ENCODE peak calls at places on chromosome 17, in four cellular contexts. P, G, C and N are unnamed samples.
A peak's percentile ranks its signal among the peaks of the same experiment; 100 is the strongest.

GRCh38 chr17:39564201-39564828 is 43.4 kb downstream of the NEUROD2 start:
- DNase-seq in G (peak; percentile 63), C (peak; percentile 45), P (no peak), N (no peak)

GRCh38 chr17:39486242-39486641 is 25.0 kb downstream of the CDK12 start:
- DNase-seq in C (no peak), G (no peak), P (no peak), N (no peak)

GRCh38 chr17:57234252-57235092 is 21.9 kb upstream of the MSI2 start:
- DNase-seq in P (no peak), G (no peak), C (no peak), N (no peak)

GRCh38 chr17:57861737-57862409 is 12.0 kb upstream of the MRPS23 start:
- DNase-seq in G (peak; percentile 58), C (no peak), P (no peak), N (peak; percentile 54)

GRCh38 chr17:83191388-83192160 is 112.2 kb downstream of the METRNL start:
- DNase-seq in C (no peak), P (no peak), G (peak; percentile 3), N (no peak)

GRCh38 chr17:34171245-34171818 is 83.8 kb upstream of the CCL2 start:
- DNase-seq in P (no peak), G (peak; percentile 78), C (peak; percentile 84), N (peak; percentile 65)

GRCh38 chr17:17855976-17856375 is 19.2 kb upstream of the SREBF1 start:
- DNase-seq in G (no peak), P (no peak), C (no peak), N (no peak)

GRCh38 chr17:38436386-38436785 is 8.1 kb downstream of the ARHGAP23 start:
- DNase-seq in C (no peak), P (no peak), G (no peak), N (no peak)

GRCh38 chr17:7254511-7254910 is 2.5 kb downstream of the ELP5 start:
- DNase-seq in G (no peak), C (no peak), P (no peak), N (no peak)

GRCh38 chr17:76079577-76080206 is 710 bp downstream of the ZACN start:
- DNase-seq in P (no peak), C (peak; percentile 39), G (peak; percentile 41), N (no peak)

GRCh38 chr17:47275245-47275984 is 21.8 kb downstream of the ITGB3 start:
- DNase-seq in P (no peak), G (peak; percentile 75), C (peak; percentile 73), N (no peak)

GRCh38 chr17:30297715-30298114 is 6.0 kb upstream of the BLMH start:
- DNase-seq in C (no peak), P (no peak), G (no peak), N (no peak)

GRCh38 chr17:30300803-30301202 is 9.1 kb upstream of the BLMH start:
- DNase-seq in P (no peak), G (no peak), C (no peak), N (no peak)

GRCh38 chr17:30302241-30302640 is 10.5 kb upstream of the BLMH start:
- DNase-seq in C (no peak), G (no peak), P (no peak), N (no peak)

GRCh38 chr17:30296499-30297038 is 4.8 kb upstream of the BLMH start:
- DNase-seq in G (no peak), P (no peak), C (no peak), N (no peak)

GRCh38 chr17:30299000-30299399 is 7.3 kb upstream of the BLMH start:
- DNase-seq in C (no peak), P (no peak), G (no peak), N (no peak)
- TF ChIP-seq TCF7 in C (no peak), P (no peak), G (no peak), N (no peak)

GRCh38 chr17:77821114-77821513 is 137.4 kb upstream of the TNRC6C start:
- DNase-seq in C (peak; percentile 39), G (no peak), P (no peak), N (peak; percentile 29)
- TF ChIP-seq CTCF in C (peak; percentile 32), G (no peak), P (no peak), N (peak; percentile 56)

GRCh38 chr17:75077490-75078096 is 10.2 kb upstream of the SLC16A5 start:
- DNase-seq in C (no peak), P (no peak), G (peak; percentile 51), N (no peak)
- TF ChIP-seq TCF7 in C (no peak), P (no peak), G (no peak), N (no peak)

DNA sequence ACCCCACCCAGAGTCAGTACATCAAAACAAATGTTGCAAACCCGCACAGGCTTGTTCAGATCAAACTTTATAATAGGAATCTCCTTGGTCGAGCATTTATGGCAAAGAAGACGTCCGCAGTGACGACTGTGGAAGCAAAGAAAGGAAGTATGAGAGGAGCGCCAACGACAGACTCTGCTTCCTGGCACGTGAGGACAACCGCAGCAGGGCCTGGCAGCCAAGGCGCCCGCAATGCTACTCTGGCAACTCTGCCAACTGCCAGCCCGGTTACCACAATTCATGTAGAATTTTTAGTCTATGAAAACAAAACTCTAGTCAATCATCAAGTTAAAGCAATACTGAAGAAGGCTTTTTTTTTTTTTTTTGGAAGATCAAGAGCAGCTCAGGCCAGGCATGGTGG is 24.8 kb downstream of the CYB5D2 start:
- DNase-seq in G (no peak), P (no peak), C (no peak), N (no peak)
- TF ChIP-seq CTCF in G (no peak), P (no peak), C (no peak), N (no peak)

GRCh38 chr17:21475555-21475954 is 99.4 kb downstream of the KCNJ12 start:
- DNase-seq in P (no peak), G (no peak), C (no peak), N (no peak)
- TF ChIP-seq TCF7 in P (no peak), G (no peak), C (no peak), N (no peak)

GRCh38 chr17:10370209-10370608 is 2.6 kb downstream of the MYH13 start:
- DNase-seq in G (no peak), P (no peak), C (no peak), N (no peak)
- TF ChIP-seq CTCF in G (no peak), P (no peak), C (no peak), N (no peak)

GRCh38 chr17:43604549-43604948 is 57.2 kb downstream of the MEOX1 start:
- DNase-seq in C (no peak), G (no peak), P (no peak), N (no peak)

GRCh38 chr17:43612515-43612914 is 49.2 kb downstream of the MEOX1 start:
- DNase-seq in C (no peak), P (no peak), G (no peak), N (peak; percentile 50)

GRCh38 chr17:43609613-43610385 is 51.9 kb downstream of the MEOX1 start:
- DNase-seq in C (no peak), G (no peak), P (no peak), N (no peak)

GRCh38 chr17:43611230-43611969 is 50.3 kb downstream of the MEOX1 start:
- DNase-seq in C (peak; percentile 57), P (no peak), G (no peak), N (no peak)

GRCh38 chr17:43608313-43608712 is 53.4 kb downstream of the MEOX1 start:
- DNase-seq in P (peak; percentile 28), G (no peak), C (no peak), N (no peak)
- TF ChIP-seq TCF7 in P (no peak), G (no peak), C (no peak), N (no peak)

DNA sequence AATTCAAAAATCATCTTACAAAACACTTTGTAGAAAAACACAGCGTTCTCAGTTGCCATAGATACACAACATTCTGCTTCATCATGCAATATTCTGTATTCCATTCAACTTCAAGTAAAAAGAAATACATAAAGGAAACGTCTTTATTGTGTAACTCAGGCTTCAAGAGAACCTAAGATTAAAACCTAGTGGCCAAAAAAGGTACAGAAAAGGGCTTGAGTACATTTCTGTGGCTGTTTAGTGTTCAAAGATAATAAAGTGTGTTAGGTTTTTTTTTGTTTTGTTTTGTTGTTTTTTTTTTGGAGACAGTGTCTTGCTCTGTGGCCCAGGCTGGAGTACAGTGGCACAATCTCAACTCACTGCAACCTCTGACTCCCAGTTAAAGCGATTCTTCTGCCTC is 250.4 kb downstream of the CEP112 start:
- DNase-seq in G (no peak), P (no peak), C (no peak), N (no peak)
- TF ChIP-seq CTCF in G (no peak), P (no peak), C (no peak), N (no peak)

GRCh38 chr17:79592641-79593040 is 18.2 kb downstream of the RBFOX3 start:
- DNase-seq in P (no peak), G (no peak), C (no peak), N (no peak)

GRCh38 chr17:79593636-79594035 is 17.2 kb downstream of the RBFOX3 start:
- DNase-seq in C (no peak), G (no peak), P (no peak), N (no peak)

GRCh38 chr17:79595471-79595870 is 15.4 kb downstream of the RBFOX3 start:
- DNase-seq in C (no peak), P (no peak), G (no peak), N (no peak)

GRCh38 chr17:79595956-79596355 is 14.9 kb downstream of the RBFOX3 start:
- DNase-seq in G (no peak), C (no peak), P (no peak), N (no peak)

DNA sequence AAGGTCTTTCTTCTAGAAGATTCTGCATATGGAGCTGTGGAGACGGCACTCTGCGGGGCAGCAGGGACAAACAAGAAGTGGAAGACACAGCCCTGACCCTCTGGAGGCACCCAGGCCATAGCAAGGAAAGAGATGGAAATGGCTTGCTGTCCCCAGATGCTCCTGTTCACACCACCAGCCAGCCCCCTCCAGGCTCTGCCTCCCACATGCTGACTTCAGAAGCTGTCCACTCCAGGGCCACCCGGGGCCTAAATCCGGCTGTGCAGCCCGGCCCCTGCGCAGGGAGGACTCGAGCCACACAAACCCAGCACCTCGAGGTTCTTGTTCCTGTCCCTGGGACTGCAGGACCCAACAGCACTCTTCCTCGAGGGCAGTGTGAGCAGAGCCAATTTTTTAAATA is 16.6 kb downstream of the RBFOX3 start:
- DNase-seq in C (no peak), P (no peak), G (no peak), N (no peak)
- TF ChIP-seq TCF7 in C (no peak), P (no peak), G (no peak), N (no peak)

GRCh38 chr17:74864866-74865395 is 5.2 kb upstream of the GRIN2C start:
- DNase-seq in P (no peak), C (peak; percentile 62), G (peak; percentile 87), N (peak; percentile 56)

GRCh38 chr17:74863420-74864296 is 4.0 kb upstream of the GRIN2C start:
- DNase-seq in P (no peak), C (no peak), G (no peak), N (no peak)

GRCh38 chr17:74864297-74864865 is 4.7 kb upstream of the GRIN2C start:
- DNase-seq in G (no peak), C (peak; percentile 44), P (no peak), N (no peak)

GRCh38 chr17:74866198-74866835 is 6.5 kb downstream of the FDXR start:
- DNase-seq in G (no peak), P (no peak), C (no peak), N (no peak)

GRCh38 chr17:74865504-74866197 is 6.0 kb upstream of the GRIN2C start:
- DNase-seq in C (no peak), P (no peak), G (no peak), N (no peak)
- TF ChIP-seq CTCF in C (no peak), P (peak; percentile 14), G (no peak), N (peak; percentile 38)